ENCODE peak calls at places on chromosomes 11 and 22, in ten cellular contexts. G is iPS DF 6.9; K is naive thymus-derived CD8-positive, alpha-beta T cell; E is activated CD4-positive, alpha-beta T cell treated with anti-CD3 and anti-CD28 coated beads, Interleukin-2, amount 10 ng/mL, durations not matched to agents 7 days and 5 days; D is fibroblast of mammary gland; Z is retinal pigment epithelial cell; U is Daoy; J is chondrocyte; P is GM03348; W is activated CD8-positive, alpha-beta T cell treated with anti-CD3 and anti-CD28 coated beads, Interleukin-2, amount 10 ng/mL, durations not matched to agents 7 days and 5 days. O is an unnamed sample.

GRCh38 chr11:2521681-2522630 is 77.1 kb downstream of the KCNQ1 start:
- DNase-seq in G (no peak), K (no peak), E (no peak), D (no peak), Z (no peak), U (peak; percentile 1), J (peak; percentile 72), P (no peak), W (no peak), O (no peak)

GRCh38 chr22:20084547-20085413 is 4.7 kb downstream of the DGCR8 start:
- DNase-seq in G (no peak), K (no peak), E (peak; percentile 35), D (peak; percentile 12), Z (no peak), U (no peak), J (no peak), P (no peak), W (no peak), O (no peak)

GRCh38 chr11:97009613-97010012 is 619.8 kb downstream of the JRKL start:
- DNase-seq in G (no peak), K (no peak), E (no peak), D (no peak), Z (no peak), U (no peak), J (no peak), P (no peak), W (no peak), O (no peak)

GRCh38 chr22:43017525-43018290 is 2.8 kb upstream of the PACSIN2 start:
- DNase-seq in G (no peak), K (no peak), E (no peak), D (no peak), Z (no peak), U (no peak), J (no peak), P (no peak), W (no peak), O (peak; percentile 26)

GRCh38 chr11:12318791-12319733 is 58.3 kb upstream of the PARVA start:
- DNase-seq in G (no peak), K (no peak), E (no peak), D (peak; percentile 74), Z (no peak), U (no peak), J (no peak), P (peak; percentile 57), W (no peak), O (no peak)

GRCh38 chr11:128052912-128053641 is 534.3 kb downstream of the ETS1 start:
- DNase-seq in G (no peak), K (peak; percentile 53), E (no peak), D (peak; percentile 76), Z (no peak), U (peak; percentile 81), J (no peak), P (peak; percentile 40), W (peak; percentile 30), O (peak; percentile 66)

GRCh38 chr11:73753938-73754337 is 6.9 kb downstream of the RAB6A start:
- DNase-seq in G (no peak), K (no peak), E (no peak), D (no peak), Z (no peak), U (no peak), J (no peak), P (no peak), W (no peak), O (no peak)

GRCh38 chr11:108199446-108200321 is 22.8 kb downstream of the NPAT start:
- DNase-seq in G (no peak), K (no peak), E (no peak), D (peak; percentile 52), Z (no peak), U (peak; percentile 30), J (no peak), P (peak; percentile 14), W (no peak), O (no peak)

GRCh38 chr22:28429711-28430110 is 249.9 kb downstream of the TTC28 start:
- DNase-seq in G (no peak), K (no peak), E (no peak), D (no peak), Z (no peak), U (no peak), J (no peak), P (peak; percentile 47), W (no peak), O (no peak)

GRCh38 chr11:43360361-43361032 is 1.8 kb downstream of the TTC17 start:
- DNase-seq in G (no peak), K (no peak), E (no peak), D (peak; percentile 51), Z (no peak), U (no peak), J (no peak), P (no peak), W (no peak), O (no peak)

GRCh38 chr22:17694193-17694592 is 55.6 kb downstream of the BCL2L13 start:
- DNase-seq in G (no peak), K (no peak), E (no peak), D (no peak), Z (no peak), U (no peak), J (no peak), P (no peak), W (no peak), O (no peak)

GRCh38 chr11:5548440-5548839 is at the start of gene OR52H1:
- DNase-seq in G (no peak), K (no peak), E (no peak), D (no peak), Z (no peak), U (no peak), J (no peak), P (no peak), W (no peak), O (no peak)

GRCh38 chr11:128892866-128893565 is 1.9 kb downstream of the KCNJ5 start:
- DNase-seq in G (no peak), K (no peak), E (no peak), D (no peak), Z (no peak), U (no peak), J (no peak), P (no peak), W (no peak), O (no peak)

GRCh38 chr11:11569936-11570491 is 51.8 kb downstream of the GALNT18 start:
- DNase-seq in G (no peak), K (no peak), E (no peak), D (peak; percentile 38), Z (no peak), U (peak; percentile 72), J (no peak), P (no peak), W (no peak), O (peak; percentile 33)

GRCh38 chr11:103928040-103928555 is 108.3 kb upstream of the DDI1 start:
- DNase-seq in G (no peak), K (no peak), E (no peak), D (no peak), Z (no peak), U (no peak), J (no peak), P (no peak), W (no peak), O (no peak)

GRCh38 chr11:115581871-115582639 is 77.8 kb upstream of the CADM1 start:
- DNase-seq in G (peak; percentile 27), K (no peak), E (no peak), D (no peak), Z (no peak), U (peak; percentile 42), J (no peak), P (no peak), W (no peak), O (peak; percentile 18)

GRCh38 chr11:124096364-124096763 is 18.9 kb upstream of the VWA5A start:
- DNase-seq in G (no peak), K (no peak), E (no peak), D (no peak), Z (no peak), U (no peak), J (no peak), P (no peak), W (no peak), O (no peak)

GRCh38 chr22:37137131-37137530 is 12.6 kb downstream of the IL2RB start:
- DNase-seq in G (no peak), K (no peak), E (no peak), D (no peak), Z (no peak), U (no peak), J (no peak), P (no peak), W (no peak), O (no peak)

GRCh38 chr22:19105867-19106802 is 16.1 kb downstream of the DGCR2 start:
- DNase-seq in G (no peak), K (peak; percentile 69), E (peak; percentile 67), D (no peak), Z (no peak), U (no peak), J (peak; percentile 48), P (no peak), W (peak; percentile 63), O (no peak)

GRCh38 chr11:17604913-17605230 is 57.8 kb downstream of the OTOG start:
- DNase-seq in G (no peak), K (no peak), E (no peak), D (no peak), Z (no peak), U (no peak), J (no peak), P (peak; percentile 2), W (no peak), O (no peak)

GRCh38 chr11:75014129-75014528 is 25.4 kb downstream of the NEU3 start:
- DNase-seq in G (no peak), K (no peak), E (no peak), D (peak; percentile 91), Z (peak; percentile 34), U (peak; percentile 35), J (no peak), P (peak; percentile 71), W (no peak), O (peak; percentile 67)

GRCh38 chr11:61728940-61729219 is 23.6 kb upstream of the MYRF start:
- DNase-seq in G (no peak), K (no peak), E (no peak), D (peak; percentile 58), Z (peak; percentile 81), U (peak; percentile 86), J (no peak), P (peak; percentile 78), W (no peak), O (peak; percentile 90)

GRCh38 chr11:58939277-58939676 is at the start of gene GLYATL1:
- DNase-seq in G (no peak), K (no peak), E (no peak), D (no peak), Z (no peak), U (no peak), J (no peak), P (no peak), W (no peak), O (no peak)

GRCh38 chr11:69746780-69747742 is 28.1 kb downstream of the FGF4 start:
- DNase-seq in G (no peak), K (no peak), E (no peak), D (no peak), Z (peak; percentile 38), U (no peak), J (peak; percentile 72), P (no peak), W (no peak), O (no peak)

GRCh38 chr11:64289011-64289564 is 2.0 kb upstream of the KCNK4 start:
- DNase-seq in G (no peak), K (no peak), E (no peak), D (no peak), Z (no peak), U (no peak), J (no peak), P (no peak), W (no peak), O (no peak)

GRCh38 chr22:35592418-35592967 is 24.6 kb downstream of the MB start:
- DNase-seq in G (no peak), K (no peak), E (no peak), D (no peak), Z (no peak), U (no peak), J (no peak), P (no peak), W (no peak), O (no peak)

GRCh38 chr11:65538232-65538914 is 13.5 kb downstream of the SCYL1 start:
- DNase-seq in G (no peak), K (no peak), E (no peak), D (no peak), Z (no peak), U (no peak), J (no peak), P (no peak), W (no peak), O (no peak)

GRCh38 chr11:67464411-67465189 is 4.5 kb downstream of the TMEM134 start:
- DNase-seq in G (peak; percentile 47), K (peak; percentile 91), E (peak; percentile 96), D (peak; percentile 25), Z (peak; percentile 43), U (peak; percentile 90), J (peak; percentile 93), P (no peak), W (peak; percentile 96), O (peak; percentile 42)